ENCODE peak calls at places on chromosomes 1 and 21, in four cellular contexts. G is HCT116; R is effector memory CD4-positive, alpha-beta T cell; W is heart left ventricle. Q is an unnamed sample.

GRCh38 chr1:99670583-99670982 is 24.7 kb downstream of the PALMD start:
- DNase-seq in G (no peak), R (no peak), W (no peak), Q (no peak)

GRCh38 chr1:1914101-1914811 is 804 bp upstream of the CALML6 start:
- DNase-seq in G (no peak), R (no peak), W (no peak), Q (no peak)

GRCh38 chr1:29569971-29570634 is 333.8 kb downstream of the PTPRU start:
- DNase-seq in G (peak; percentile 98), R (no peak), W (no peak), Q (no peak)

GRCh38 chr1:63892632-63893395 is 119.0 kb downstream of the ROR1 start:
- DNase-seq in G (no peak), R (no peak), W (no peak), Q (no peak)

GRCh38 chr1:230824571-230825060 is 43.7 kb downstream of the C1orf198 start:
- DNase-seq in G (no peak), R (no peak), W (no peak), Q (no peak)

GRCh38 chr1:212040629-212041028 is 5.1 kb downstream of the DTL start:
- DNase-seq in G (no peak), R (no peak), W (no peak), Q (no peak)

GRCh38 chr1:61808968-61809367 is 66.7 kb downstream of the PATJ start:
- DNase-seq in G (no peak), R (no peak), W (no peak), Q (no peak)

GRCh38 chr1:7444362-7444761 is 326.7 kb upstream of the VAMP3 start:
- DNase-seq in G (no peak), R (no peak), W (no peak), Q (no peak)

GRCh38 chr1:184555665-184556641 is 169.1 kb downstream of the C1orf21 start:
- DNase-seq in G (no peak), R (no peak), W (no peak), Q (no peak)

GRCh38 chr1:175826705-175827104 is 83.3 kb upstream of the TNR start:
- DNase-seq in G (no peak), R (no peak), W (no peak), Q (no peak)

GRCh38 chr1:178086294-178087255 is 7.3 kb upstream of the RASAL2 start:
- DNase-seq in G (no peak), R (no peak), W (no peak), Q (no peak)

GRCh38 chr1:169133228-169133576 is 26.7 kb downstream of the ATP1B1 start:
- DNase-seq in G (no peak), R (no peak), W (no peak), Q (no peak)

GRCh38 chr1:10594481-10595050 is 119.8 kb downstream of the PEX14 start:
- DNase-seq in G (no peak), R (no peak), W (no peak), Q (no peak)

GRCh38 chr1:87130437-87130836 is 198.2 kb upstream of the LMO4 start:
- DNase-seq in G (no peak), R (no peak), W (no peak), Q (no peak)

GRCh38 chr1:55443175-55443933 is 228.2 kb upstream of the USP24 start:
- DNase-seq in G (peak; percentile 60), R (no peak), W (peak; percentile 69), Q (no peak)

GRCh38 chr1:3483801-3484444 is 29.5 kb downstream of the ARHGEF16 start:
- DNase-seq in G (no peak), R (peak; percentile 10), W (no peak), Q (no peak)

GRCh38 chr1:225410036-225410435 is 17.8 kb downstream of the LBR start:
- DNase-seq in G (no peak), R (no peak), W (no peak), Q (no peak)

GRCh38 chr1:107750364-107750959 is 214.5 kb downstream of the VAV3 start:
- DNase-seq in G (peak; percentile 24), R (no peak), W (no peak), Q (peak; percentile 45)

GRCh38 chr1:231279081-231279480 is 38.1 kb downstream of the GNPAT start:
- DNase-seq in G (no peak), R (no peak), W (no peak), Q (no peak)

GRCh38 chr21:29181799-29182470 is 51.5 kb downstream of the MAP3K7CL start:
- DNase-seq in G (peak; percentile 36), R (no peak), W (no peak), Q (no peak)

GRCh38 chr1:153150846-153151245 is at the start of gene SPRR2G:
- DNase-seq in G (no peak), R (no peak), W (no peak), Q (no peak)

GRCh38 chr1:196075621-196076020 is 532.6 kb downstream of the KCNT2 start:
- DNase-seq in G (no peak), R (no peak), W (no peak), Q (no peak)

GRCh38 chr1:58149266-58149812 is 397.2 kb downstream of the OMA1 start:
- DNase-seq in G (no peak), R (no peak), W (no peak), Q (no peak)

GRCh38 chr21:36695671-36696389 is 3.1 kb upstream of the SIM2 start:
- DNase-seq in G (no peak), R (no peak), W (no peak), Q (no peak)

GRCh38 chr21:46191257-46191685 is 7.0 kb upstream of the SPATC1L start:
- DNase-seq in G (no peak), R (no peak), W (no peak), Q (no peak)

DNA sequence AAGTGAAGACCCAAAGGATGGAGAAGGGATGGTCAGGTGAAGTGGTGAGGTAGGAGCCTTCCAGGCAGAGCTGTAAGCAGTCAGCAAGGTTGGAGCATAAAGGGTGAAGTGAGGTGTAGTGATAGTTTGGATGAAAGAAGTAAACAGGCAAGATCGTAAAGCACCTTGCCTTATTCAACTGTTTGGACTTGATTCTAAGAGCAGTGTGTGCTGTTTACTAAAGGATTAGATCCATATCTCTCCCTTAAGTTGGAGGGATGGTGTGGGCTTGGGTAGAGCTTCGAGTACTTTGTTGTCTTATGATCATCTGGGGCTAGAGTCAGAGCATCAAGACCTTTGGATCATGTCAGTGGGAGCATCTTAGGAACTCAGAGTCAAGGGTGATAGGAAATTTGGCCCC is 39.8 kb upstream of the CD34 start:
- DNase-seq in G (no peak), R (no peak), W (no peak), Q (no peak)
- H3K27me3 ChIP-seq in G (peaks cover 20% of the 10 kb centered on the region), R (peaks cover 4% of the 10 kb centered on the region), W (no peaks in the 10 kb centered on the region), Q (no peaks in the 10 kb centered on the region)

GRCh38 chr1:206941766-206942418 is 4.4 kb downstream of the PIGR start:
- DNase-seq in G (no peak), R (no peak), W (no peak), Q (no peak)
- H3K27ac ChIP-seq in G (no peak overlapping the region), R (no peak overlapping the region), W (no peak overlapping the region), Q (no peak overlapping the region)

DNA sequence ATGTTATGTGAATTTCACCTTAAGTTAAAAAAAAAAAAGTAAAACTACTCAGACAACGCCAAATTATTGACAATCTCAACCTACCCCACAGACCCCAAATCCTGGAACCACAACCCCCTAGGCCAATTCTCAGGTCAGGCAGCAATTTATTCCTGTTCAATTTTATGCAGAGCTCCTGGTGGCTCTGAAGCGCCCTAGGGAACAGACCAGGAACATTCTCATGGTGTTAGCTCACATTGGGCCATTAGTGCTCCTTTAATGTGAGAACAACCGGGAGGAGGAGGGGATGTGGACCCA is 442 bp upstream of the PSEN2 start:
- DNase-seq in G (peak; percentile 27), R (no peak), W (no peak), Q (no peak)
- H3K4me3 ChIP-seq in G (peak overlapping the region; percentile 73), R (peak overlapping the region; percentile 74), W (peak overlapping the region; percentile 79), Q (peak overlapping the region; percentile 93)

DNA sequence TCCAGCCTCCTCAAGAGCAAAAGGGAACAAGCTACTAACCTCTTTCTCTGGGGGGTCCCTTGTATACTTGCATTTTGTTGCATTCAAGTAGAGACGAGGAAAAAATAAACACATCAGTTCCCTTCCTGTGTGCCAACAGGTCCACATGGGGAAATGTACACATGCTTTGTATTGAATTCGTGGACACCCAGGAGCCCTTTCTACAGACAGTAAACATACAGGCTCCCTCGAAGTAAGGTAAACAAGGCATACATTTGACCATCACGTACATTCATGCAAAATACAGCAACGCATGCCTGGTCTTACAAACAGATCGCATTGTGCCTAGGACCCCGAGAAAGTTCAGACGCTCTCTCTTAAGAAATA is 1.1 kb downstream of the KCND3 start:
- DNase-seq in G (no peak), R (no peak), W (no peak), Q (no peak)
- H3K27me3 ChIP-seq in G (peaks cover 3% of the 10 kb centered on the region), R (peaks cover 24% of the 10 kb centered on the region), W (peaks cover 5% of the 10 kb centered on the region), Q (peaks cover 31% of the 10 kb centered on the region)

Q was measured in iPS DF 6.9.